ENCODE peak calls at places on chromosome 21, in nine cellular contexts. Y is body of pancreas, N is IMR-90, Z is breast epithelium, A is esophagus muscularis mucosa, M is lower leg skin, H is right lobe of liver, P is tibial nerve, K is adrenal gland. G is an unnamed sample.

GRCh38 chr21:27423073-27423472 is 456.2 kb upstream of the ADAMTS5 start:
- DNase-seq in Y (no peak), K (no peak), H (no peak), A (no peak), M (peak; percentile 67), N (peak; percentile 95), P (peak; percentile 52), Z (peak; percentile 74), G (peak; percentile 39)

GRCh38 chr21:24428539-24429186 is 1178.6 kb downstream of the MRPL39 start:
- DNase-seq in M (no peak), P (no peak), N (no peak), A (no peak), Z (no peak), H (no peak), K (no peak), Y (no peak), G (no peak)

GRCh38 chr21:35201799-35202198 is 152.7 kb upstream of the RUNX1 start:
- DNase-seq in M (no peak), N (no peak), Z (no peak), K (no peak), Y (no peak), H (no peak), A (no peak), P (no peak), G (no peak)

GRCh38 chr21:38787461-38788274 is 18.1 kb upstream of the ETS2 start:
- DNase-seq in H (peak; percentile 74), A (no peak), Z (peak; percentile 75), K (no peak), P (no peak), M (no peak), N (peak; percentile 76), Y (peak; percentile 83), G (no peak)

GRCh38 chr21:42113926-42114409 is 42.9 kb downstream of the UMODL1 start:
- DNase-seq in K (peak; percentile 53), Z (peak; percentile 85), P (no peak), H (peak; percentile 81), Y (no peak), M (peak; percentile 81), N (no peak), A (no peak), G (no peak)

GRCh38 chr21:26952274-26953066 is 14.4 kb downstream of the ADAMTS5 start:
- DNase-seq in M (no peak), Z (no peak), N (peak; percentile 45), P (no peak), Y (no peak), A (no peak), K (no peak), H (no peak), G (no peak)

GRCh38 chr21:39673736-39674135 is 61.0 kb downstream of the B3GALT5 start:
- DNase-seq in K (no peak), M (no peak), P (no peak), Z (no peak), H (no peak), A (no peak), N (no peak), Y (peak; percentile 88), G (no peak)

GRCh38 chr21:27975514-27975913 is 1008.6 kb upstream of the ADAMTS5 start:
- DNase-seq in Z (no peak), K (no peak), M (no peak), Y (no peak), P (no peak), H (no peak), N (no peak), A (no peak), G (no peak)

GRCh38 chr21:18369115-18369514 is 34.5 kb downstream of the TMPRSS15 start:
- DNase-seq in Z (no peak), M (no peak), K (no peak), P (no peak), Y (no peak), A (no peak), H (no peak), N (no peak), G (no peak)

GRCh38 chr21:29130234-29130993 is at the start of gene MAP3K7CL:
- DNase-seq in M (peak; percentile 69), P (no peak), Z (no peak), K (no peak), N (peak; percentile 100), A (no peak), Y (peak; percentile 19), H (no peak), G (peak; percentile 66)

GRCh38 chr21:42094811-42095210 is 23.7 kb downstream of the UMODL1 start:
- DNase-seq in Y (no peak), A (no peak), M (no peak), Z (no peak), P (no peak), H (no peak), K (no peak), N (no peak), G (no peak)

GRCh38 chr21:33543505-33544129 is 779 bp downstream of the SON start:
- DNase-seq in H (peak; percentile 80), P (peak; percentile 38), M (peak; percentile 69), N (no peak), Z (peak; percentile 67), Y (peak; percentile 68), K (peak; percentile 75), A (no peak), G (peak; percentile 71)

GRCh38 chr21:37228003-37228400 is 39.1 kb downstream of the VPS26C start:
- DNase-seq in A (peak; percentile 29), N (no peak), P (no peak), Z (no peak), Y (no peak), H (no peak), M (no peak), K (no peak), G (no peak)
- TF ChIP-seq CTCF in A (no peak), N (no peak), P (no peak), Z (no peak), Y (no peak), H (no peak), M (no peak), K (no peak), G (no peak)

GRCh38 chr21:43864313-43864805 is 664 bp upstream of the AGPAT3 start:
- DNase-seq in M (no peak), P (no peak), H (peak; percentile 78), K (peak; percentile 48), Y (peak; percentile 80), N (peak; percentile 16), Z (peak; percentile 48), A (no peak), G (no peak)
- TF ChIP-seq POLR2A in M (no peak), P (no peak), H (peak; percentile 53), K (no peak), Y (peak; percentile 90), N (no peak), Z (peak; percentile 58), A (no peak), G (peak; percentile 38)

GRCh38 chr21:45536301-45537081 is 5.7 kb downstream of the SLC19A1 start:
- DNase-seq in H (peak; percentile 48), K (peak; percentile 19), Y (no peak), M (no peak), A (no peak), P (peak; percentile 9), N (no peak), Z (no peak), G (no peak)

GRCh38 chr21:45533731-45534571 is 8.3 kb downstream of the SLC19A1 start:
- DNase-seq in Z (no peak), N (no peak), Y (no peak), A (no peak), H (peak; percentile 85), P (no peak), K (peak; percentile 39), M (no peak), G (no peak)

GRCh38 chr21:45532826-45533730 is 9.2 kb downstream of the SLC19A1 start:
- DNase-seq in H (peak; percentile 59), A (no peak), N (no peak), M (no peak), P (no peak), K (peak; percentile 22), Z (no peak), Y (no peak), G (no peak)

GRCh38 chr21:45535341-45536081 is 6.7 kb downstream of the SLC19A1 start:
- DNase-seq in A (no peak), N (no peak), Z (no peak), M (no peak), H (peak; percentile 64), P (peak; percentile 9), K (peak; percentile 35), Y (no peak), G (no peak)

DNA sequence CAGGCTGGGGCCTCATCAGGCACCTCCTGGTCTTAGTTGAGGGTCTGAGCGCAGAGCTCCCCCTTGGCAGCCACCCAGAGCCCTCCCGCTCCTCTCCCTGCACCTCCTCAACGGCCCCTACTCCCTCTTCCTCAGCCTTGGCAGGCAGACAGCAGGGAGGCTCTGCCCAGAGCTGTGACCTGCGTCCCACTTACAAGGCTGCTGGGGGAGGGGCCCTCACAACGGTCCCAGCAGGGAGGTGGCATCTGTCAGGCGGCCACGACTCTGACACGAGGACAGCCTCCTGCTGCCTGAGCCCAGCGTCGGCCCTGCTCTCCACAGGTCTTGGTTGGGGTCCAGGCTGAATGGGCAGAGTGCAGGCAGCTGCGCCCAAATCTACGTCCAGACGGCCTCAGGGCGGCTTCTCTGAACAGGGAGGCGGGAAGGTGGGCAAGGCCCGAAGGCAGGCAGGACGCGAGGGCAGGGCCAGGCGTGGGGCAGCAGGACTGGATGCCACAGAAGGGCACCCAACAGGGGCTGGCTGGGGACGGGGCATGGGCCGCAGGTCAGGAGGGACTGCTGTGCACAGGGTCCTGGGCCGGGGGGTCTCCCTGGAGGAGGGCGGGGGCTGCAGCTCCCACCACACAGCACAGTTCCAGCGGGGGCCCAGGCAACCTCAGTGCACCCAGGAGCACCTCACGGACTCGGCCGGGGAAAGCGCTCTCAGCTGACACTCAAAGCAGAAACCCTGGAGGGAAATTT is 7.5 kb downstream of the SLC19A1 start:
- DNase-seq in H (peak; percentile 99), A (no peak), N (no peak), M (no peak), Y (no peak), P (peak; percentile 9), Z (no peak), K (peak; percentile 79), G (no peak)
- H3K4me3 ChIP-seq in H (no peak overlapping the region), A (no peak overlapping the region), N (no peak overlapping the region), M (no peak overlapping the region), Y (no peak overlapping the region), P (no peak overlapping the region), Z (no peak overlapping the region), K (no peak overlapping the region), G (no peak overlapping the region)

GRCh38 chr21:25791321-25791720 is 56.5 kb downstream of the GABPA start:
- DNase-seq in H (no peak), A (no peak), M (no peak), Y (no peak), P (no peak), N (no peak), Z (no peak), K (no peak), G (no peak)
- TF ChIP-seq CTCF in H (no peak), A (no peak), M (no peak), Y (no peak), P (no peak), N (no peak), Z (no peak), K (no peak), G (no peak)

GRCh38 chr21:15752763-15753407 is 23.1 kb downstream of the USP25 start:
- DNase-seq in M (no peak), K (no peak), A (no peak), Z (no peak), Y (no peak), N (no peak), H (no peak), P (no peak), G (no peak)
- TF ChIP-seq POLR2A in M (no peak), K (no peak), A (no peak), Z (no peak), Y (no peak), N (no peak), H (no peak), P (no peak), G (no peak)